ENCODE peak calls at places on chromosomes 11 and 22, in five cellular contexts. D, N, Q, C and K are unnamed samples. For H3K9me3, the result is how much of the 10 kb centered on the place peaks cover.

GRCh38 chr11:47593934-47594855 is at the start of gene C1QTNF4:
- DNase-seq in C (no peak), D (no peak), Q (no peak), N (no peak), K (no peak)

GRCh38 chr11:68461284-68461861 is 821 bp downstream of the PPP6R3 start:
- DNase-seq in Q (peak), C (no peak), N (peak), D (peak), K (no peak)

GRCh38 chr22:45966320-45966891 is 10.6 kb downstream of the WNT7B start:
- DNase-seq in C (no peak), D (no peak), Q (no peak), N (no peak), K (no peak)

GRCh38 chr22:30007361-30007760 is 72.9 kb upstream of the HORMAD2 start:
- DNase-seq in Q (no peak), C (no peak), D (no peak), N (no peak), K (no peak)

GRCh38 chr11:78094250-78094649 is 14.6 kb upstream of the NDUFC2 start:
- DNase-seq in Q (no peak), C (no peak), D (no peak), N (no peak), K (no peak)

GRCh38 chr11:8403310-8403709 is 139.6 kb upstream of the LMO1 start:
- DNase-seq in Q (peak), N (peak), C (no peak), D (no peak), K (no peak)

GRCh38 chr11:111918390-111919256 is at the start of gene C11orf52:
- DNase-seq in C (peak), Q (peak), N (no peak), D (no peak), K (no peak)

GRCh38 chr11:118138839-118139420 is 13.7 kb downstream of the SCN4B start:
- DNase-seq in Q (no peak), D (no peak), N (no peak), C (no peak), K (no peak)

GRCh38 chr11:91406009-91406408 is 818.6 kb upstream of the FAT3 start:
- DNase-seq in D (no peak), N (no peak), Q (no peak), C (no peak), K (no peak)

GRCh38 chr22:40463727-40464126 is 93.3 kb downstream of the SGSM3 start:
- DNase-seq in D (peak), N (no peak), C (no peak), Q (no peak), K (no peak)

GRCh38 chr11:8016396-8016949 is 29.3 kb downstream of the EIF3F start:
- DNase-seq in D (no peak), N (no peak), Q (peak), C (no peak), K (no peak)

GRCh38 chr11:48002565-48002964 is 22.2 kb downstream of the PTPRJ start:
- DNase-seq in C (no peak), Q (no peak), N (no peak), D (peak), K (no peak)

GRCh38 chr11:86547727-86548126 is 124.7 kb downstream of the ME3 start:
- DNase-seq in C (no peak), N (no peak), D (no peak), Q (no peak), K (no peak)

GRCh38 chr11:82889133-82890001 is 10.9 kb downstream of the PRCP start:
- DNase-seq in C (no peak), Q (no peak), D (no peak), N (no peak), K (no peak)

GRCh38 chr11:20089796-20090653 is 70.2 kb downstream of the DBX1 start:
- DNase-seq in Q (no peak), N (peak), D (no peak), C (no peak), K (no peak)

GRCh38 chr22:38259370-38259769 is 13.4 kb downstream of the TMEM184B start:
- DNase-seq in C (no peak), D (no peak), N (no peak), Q (no peak), K (no peak)

GRCh38 chr22:46867106-46867505 is 104.7 kb downstream of the TBC1D22A start:
- DNase-seq in D (no peak), C (no peak), Q (peak), N (no peak), K (no peak)

GRCh38 chr11:20457001-20457768 is 69.7 kb downstream of the PRMT3 start:
- DNase-seq in D (no peak), C (no peak), N (no peak), Q (no peak), K (no peak)

GRCh38 chr11:122104381-122104780 is 11.6 kb downstream of the BLID start:
- DNase-seq in Q (peak), N (no peak), C (no peak), D (no peak), K (no peak)

GRCh38 chr22:42919199-42919598 is 62.1 kb upstream of the ARFGAP3 start:
- DNase-seq in C (no peak), Q (peak), D (no peak), N (no peak), K (no peak)

GRCh38 chr11:69537855-69538640 is 56.6 kb downstream of the LINC01488 start:
- DNase-seq in Q (no peak), C (no peak), N (no peak), D (no peak), K (no peak)

GRCh38 chr11:130775306-130776043 is 140.8 kb downstream of the SNX19 start:
- DNase-seq in N (peak), Q (peak), D (no peak), C (no peak), K (no peak)

GRCh38 chr22:17974703-17975372 is 49.5 kb downstream of the MICAL3 start:
- DNase-seq in C (no peak), D (no peak), Q (no peak), N (no peak), K (no peak)
- H3K27ac ChIP-seq in C (no peak), D (no peak), Q (no peak), N (no peak), K (no peak)

GRCh38 chr22:36586852-36587251 is 57.9 kb upstream of the EIF3D start:
- DNase-seq in N (no peak), D (no peak), C (no peak), Q (no peak), K (no peak)
- H3K4me3 ChIP-seq in N (no peak), D (no peak), C (no peak), Q (peak), K (no peak)

DNA sequence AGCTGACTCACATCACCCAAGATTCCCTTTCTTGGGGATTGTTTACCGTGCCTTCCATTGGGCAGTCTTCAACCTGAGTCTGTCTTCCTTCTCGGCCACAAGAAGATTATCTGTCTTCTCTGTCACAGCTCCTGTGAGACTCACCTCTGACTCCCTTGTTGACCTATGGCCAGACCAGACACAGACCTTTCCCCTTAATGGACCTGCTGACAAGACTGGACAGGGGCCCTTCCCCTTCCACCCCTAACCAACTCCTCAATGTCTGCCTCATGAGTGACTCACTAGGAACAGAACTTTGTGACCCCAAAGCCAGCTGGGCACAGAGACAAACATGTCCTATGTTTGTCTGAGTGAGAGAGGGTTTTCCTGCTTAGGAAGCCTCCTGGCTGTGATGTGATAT is 405.0 kb downstream of the BRD1 start:
- DNase-seq in N (no peak), Q (no peak), C (no peak), D (no peak), K (no peak)
- H3K9me3 ChIP-seq in N (under half), Q (under half), C (under half), D (under half), K (under half)

DNA sequence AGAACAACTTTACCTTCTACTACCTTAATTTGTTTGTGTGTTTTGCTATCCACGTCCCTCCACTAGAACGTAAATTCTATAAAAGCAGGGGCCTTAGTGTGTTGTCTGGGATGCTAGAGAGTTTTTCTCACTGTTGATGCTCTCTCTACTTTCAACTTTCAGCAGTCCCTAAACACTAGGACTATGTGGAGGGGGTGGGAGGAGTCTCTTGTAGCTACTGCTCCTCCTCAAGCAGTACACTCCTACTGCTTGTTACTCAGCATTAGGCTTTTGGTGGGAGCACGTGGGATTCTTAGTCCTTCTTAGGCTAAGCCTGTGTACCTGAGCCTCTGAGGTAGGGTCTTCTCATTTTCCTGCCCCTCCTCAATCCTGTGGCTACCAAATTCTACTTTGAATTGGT is 56.3 kb downstream of the ARHGAP20 start:
- DNase-seq in D (no peak), N (no peak), Q (no peak), C (no peak), K (no peak)
- H3K27ac ChIP-seq in D (no peak), N (no peak), Q (no peak), C (no peak), K (no peak)

DNA sequence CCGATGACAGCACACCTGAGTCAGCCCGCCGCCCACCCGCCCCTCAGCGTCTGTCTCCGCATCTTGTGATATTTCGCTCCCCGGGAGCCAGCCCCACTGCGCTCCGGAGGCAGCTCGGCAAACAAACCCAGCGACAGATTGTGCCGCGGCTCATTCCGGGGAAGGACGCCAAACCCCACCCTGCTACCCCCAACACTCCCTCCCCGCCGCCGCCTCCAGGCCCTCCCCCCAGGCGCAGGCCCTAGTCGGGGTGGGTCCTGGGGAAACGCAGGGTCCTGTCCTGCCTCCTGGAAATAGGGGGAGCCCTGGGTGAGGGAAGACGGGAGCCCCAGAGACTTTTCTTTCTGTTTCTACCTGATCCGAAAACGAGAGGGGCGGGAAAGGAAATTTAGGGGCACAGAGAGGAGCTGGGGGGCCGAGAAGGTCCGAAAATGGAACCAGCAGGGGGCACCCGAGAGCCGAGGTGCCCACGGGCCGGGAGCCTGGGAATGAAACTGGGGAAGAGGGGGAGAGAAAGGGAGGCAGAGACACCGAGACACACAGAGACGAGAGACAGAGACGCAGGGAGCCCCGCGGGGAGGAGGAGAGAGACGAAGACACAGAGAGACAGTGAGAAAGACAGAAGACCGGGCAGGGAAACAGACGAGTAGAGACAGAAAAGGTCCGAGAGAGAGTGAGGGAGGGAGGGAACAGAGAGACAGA is 1.8 kb upstream of the RTN4RL2 start:
- DNase-seq in N (no peak), Q (peak), C (peak), D (peak), K (no peak)
- H3K4me3 ChIP-seq in N (peak), Q (peak), C (no peak), D (peak), K (peak)

GRCh38 chr11:65440831-65441499 is 18.4 kb downstream of the NEAT1 start:
- DNase-seq in D (no peak), N (peak), Q (peak), C (no peak), K (no peak)

GRCh38 chr11:65438257-65439151 is 15.9 kb downstream of the NEAT1 start:
- DNase-seq in Q (peak), D (no peak), N (peak), C (no peak), K (no peak)

GRCh38 chr11:65436412-65437032 is 13.9 kb downstream of the NEAT1 start:
- DNase-seq in Q (peak), C (peak), D (no peak), N (no peak), K (no peak)

GRCh38 chr11:65437436-65438227 is 15.0 kb downstream of the NEAT1 start:
- DNase-seq in N (peak), Q (peak), D (no peak), C (peak), K (no peak)

DNA sequence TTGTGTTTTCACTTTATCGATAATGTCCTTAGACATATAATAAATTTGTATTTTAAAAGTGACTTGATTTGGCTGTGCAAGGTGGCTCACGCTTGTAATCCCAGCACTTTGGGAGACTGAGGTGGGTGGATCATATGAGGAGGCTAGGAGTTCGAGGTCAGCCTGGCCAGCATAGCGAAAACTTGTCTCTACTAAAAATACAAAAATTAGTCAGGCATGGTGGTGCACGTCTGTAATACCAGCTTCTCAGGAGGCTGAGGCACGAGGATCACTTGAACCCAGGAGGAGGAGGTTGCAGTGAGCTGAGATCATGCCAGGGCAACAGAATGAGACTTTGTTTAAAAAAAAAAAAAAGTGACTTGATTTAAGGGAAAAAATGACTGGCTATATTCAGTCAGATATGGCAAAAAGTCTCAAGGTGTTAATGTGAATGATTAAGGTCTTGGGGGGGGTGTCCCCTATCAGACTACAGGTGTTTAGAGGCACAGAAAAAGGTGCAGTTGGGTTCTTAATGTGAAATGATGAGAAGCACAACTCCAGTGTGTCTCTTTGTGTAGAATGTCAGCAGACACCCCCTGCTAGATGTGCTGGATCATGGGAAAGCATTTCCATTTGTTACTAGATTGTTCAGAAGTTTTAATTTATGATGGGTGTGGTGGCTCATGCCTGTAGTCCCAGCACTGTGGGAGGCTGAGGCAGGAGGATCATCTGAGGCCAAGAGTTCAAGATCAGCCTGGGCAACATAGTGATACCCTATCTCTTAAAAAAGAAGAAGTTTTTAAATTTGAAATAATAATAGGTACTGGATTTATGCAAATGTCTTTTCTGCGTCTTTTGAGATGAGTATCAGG is 17.0 kb downstream of the NEAT1 start:
- DNase-seq in N (peak), C (no peak), D (no peak), Q (peak), K (no peak)
- H3K9me3 ChIP-seq in N (under half), C (under half), D (under half), Q (under half), K (under half)

GRCh38 chr22:39298194-39298987 is 21.0 kb downstream of the RPL3 start:
- DNase-seq in N (no peak), D (no peak), C (no peak), Q (no peak), K (no peak)

GRCh38 chr22:39294571-39295468 is 24.6 kb downstream of the RPL3 start:
- DNase-seq in D (no peak), Q (no peak), C (no peak), N (no peak), K (no peak)

GRCh38 chr22:39296535-39296934 is 22.9 kb downstream of the RPL3 start:
- DNase-seq in Q (no peak), C (no peak), N (no peak), D (no peak), K (no peak)

GRCh38 chr22:39297490-39298193 is 21.8 kb downstream of the RPL3 start:
- DNase-seq in D (no peak), Q (no peak), C (peak), N (no peak), K (no peak)

GRCh38 chr22:39296981-39297489 is 22.4 kb downstream of the RPL3 start:
- DNase-seq in Q (no peak), D (no peak), C (no peak), N (no peak), K (no peak)
- H3K27ac ChIP-seq in Q (no peak), D (no peak), C (peak), N (no peak), K (no peak)

DNA sequence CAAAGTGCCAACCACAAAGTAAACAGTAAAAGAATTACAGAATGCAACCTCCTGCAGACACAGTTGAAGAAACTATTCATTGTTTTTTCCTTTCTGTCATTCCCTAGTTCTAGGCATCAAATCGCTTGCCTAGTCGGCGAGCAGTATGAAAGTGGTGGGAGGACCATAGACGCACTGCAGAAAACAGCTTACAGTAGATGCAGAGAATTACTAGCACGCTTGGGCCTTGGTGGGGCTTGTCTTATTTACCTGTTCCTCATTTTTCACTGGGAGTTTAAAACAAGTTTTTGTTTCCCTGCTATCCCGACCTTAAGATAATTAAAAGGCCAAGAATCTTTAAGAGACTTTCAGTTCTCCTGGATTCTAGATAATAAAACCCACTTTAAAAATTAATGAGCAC is 742 bp upstream of the ARL14EP start:
- DNase-seq in D (no peak), C (no peak), N (no peak), Q (no peak), K (no peak)
- H3K4me3 ChIP-seq in D (peak), C (no peak), N (no peak), Q (peak), K (peak)

DNA sequence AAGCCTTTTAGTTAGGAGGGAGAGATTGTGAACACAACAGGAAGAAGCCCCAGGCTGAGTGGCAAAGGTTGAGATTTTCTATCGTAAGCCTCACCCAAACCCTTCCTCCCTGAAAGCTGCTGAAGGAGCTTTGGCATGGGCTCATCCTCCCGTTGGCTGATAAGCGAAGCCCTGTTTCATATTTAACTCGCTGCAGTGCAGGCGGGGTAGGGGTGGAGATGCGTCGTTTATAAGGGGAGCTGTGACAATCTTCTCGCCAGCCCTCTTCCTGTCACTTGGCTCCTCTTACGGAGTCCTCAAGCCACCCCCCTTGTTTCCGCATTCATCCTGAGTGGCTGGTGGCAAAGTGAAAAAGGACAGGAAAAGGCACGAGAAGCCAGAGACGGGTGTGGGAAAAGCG is 137.0 kb downstream of the OR4C45 start:
- DNase-seq in C (no peak), Q (no peak), D (no peak), N (no peak), K (no peak)
- H3K9me3 ChIP-seq in C (under half), Q (under half), D (under half), N (under half), K (under half)